ENCODE peak calls at places on chromosomes 3 and 15, in four cellular contexts. One of them, this sample, is unnamed.

GRCh38 chr3:72997421-72997961 is 880 bp downstream of the PPP4R2 start:
- DNase-seq in H1: no peak
- DNase-seq in GM12878: no peak
- DNase-seq in HCT116: peak
- DNase-seq in this sample: peak

GRCh38 chr15:85607141-85607806 is 187.5 kb downstream of the KLHL25 start:
- DNase-seq in HCT116: no peak
- DNase-seq in GM12878: no peak
- DNase-seq in H1: no peak
- DNase-seq in this sample: peak

GRCh38 chr15:94282269-94283250 is 51.2 kb downstream of the MCTP2 start:
- DNase-seq in GM12878: no peak
- DNase-seq in H1: no peak
- DNase-seq in HCT116: no peak
- DNase-seq in this sample: no peak

GRCh38 chr15:41042851-41043250 is 73.2 kb downstream of the INO80 start:
- DNase-seq in GM12878: no peak
- DNase-seq in H1: no peak
- DNase-seq in HCT116: no peak
- DNase-seq in this sample: no peak

GRCh38 chr3:183438749-183439148 is 10.3 kb upstream of the MCF2L2 start:
- DNase-seq in H1: no peak
- DNase-seq in HCT116: no peak
- DNase-seq in GM12878: no peak
- DNase-seq in this sample: no peak

GRCh38 chr3:16177962-16178627 is 3.6 kb downstream of the GALNT15 start:
- DNase-seq in H1: peak
- DNase-seq in GM12878: no peak
- DNase-seq in HCT116: peak
- DNase-seq in this sample: peak

GRCh38 chr15:100566850-100567249 is 35.1 kb downstream of the LINS1 start:
- DNase-seq in H1: no peak
- DNase-seq in GM12878: no peak
- DNase-seq in HCT116: no peak
- DNase-seq in this sample: no peak

GRCh38 chr3:117035785-117036184 is 326.2 kb downstream of the TUSC7 start:
- DNase-seq in HCT116: no peak
- DNase-seq in GM12878: no peak
- DNase-seq in H1: no peak
- DNase-seq in this sample: no peak

GRCh38 chr15:50542051-50542450 is 4.4 kb downstream of the USP50 start:
- DNase-seq in H1: no peak
- DNase-seq in GM12878: no peak
- DNase-seq in HCT116: no peak
- DNase-seq in this sample: peak

GRCh38 chr3:148882288-148882687 is 17.2 kb downstream of the CPA3 start:
- DNase-seq in H1: no peak
- DNase-seq in HCT116: no peak
- DNase-seq in GM12878: no peak
- DNase-seq in this sample: no peak

GRCh38 chr15:89442671-89443307 is 53.6 kb downstream of the RHCG start:
- DNase-seq in GM12878: no peak
- DNase-seq in HCT116: peak
- DNase-seq in H1: peak
- DNase-seq in this sample: peak

GRCh38 chr3:59496250-59496649 is 446.4 kb upstream of the CFAP20DC start:
- DNase-seq in GM12878: no peak
- DNase-seq in H1: no peak
- DNase-seq in HCT116: no peak
- DNase-seq in this sample: no peak

GRCh38 chr15:65902373-65902772 is 33.1 kb downstream of the RAB11A start:
- DNase-seq in HCT116: peak
- DNase-seq in GM12878: peak
- DNase-seq in H1: peak
- DNase-seq in this sample: peak

GRCh38 chr15:81196576-81197254 is at the start of gene IL16:
- DNase-seq in GM12878: no peak
- DNase-seq in H1: no peak
- DNase-seq in HCT116: no peak
- DNase-seq in this sample: no peak

GRCh38 chr15:33908396-33908795 is 59.9 kb upstream of the CHRM5 start:
- DNase-seq in HCT116: no peak
- DNase-seq in GM12878: no peak
- DNase-seq in H1: no peak
- DNase-seq in this sample: no peak

GRCh38 chr15:41417418-41417811 is 520 bp downstream of the RTF1 start:
- DNase-seq in GM12878: no peak
- DNase-seq in H1: no peak
- DNase-seq in HCT116: no peak
- DNase-seq in this sample: no peak

GRCh38 chr3:190586631-190587000 is 72.7 kb downstream of the IL1RAP start:
- DNase-seq in H1: no peak
- DNase-seq in HCT116: peak
- DNase-seq in GM12878: no peak
- DNase-seq in this sample: no peak

GRCh38 chr3:147649475-147649874 is 240.3 kb downstream of the ZIC1 start:
- DNase-seq in HCT116: no peak
- DNase-seq in H1: no peak
- DNase-seq in GM12878: no peak
- DNase-seq in this sample: no peak
- TF ChIP-seq SRF in HCT116: no peak
- TF ChIP-seq SRF in H1: no peak
- TF ChIP-seq SRF in GM12878: no peak
- TF ChIP-seq SRF in this sample: no peak

DNA sequence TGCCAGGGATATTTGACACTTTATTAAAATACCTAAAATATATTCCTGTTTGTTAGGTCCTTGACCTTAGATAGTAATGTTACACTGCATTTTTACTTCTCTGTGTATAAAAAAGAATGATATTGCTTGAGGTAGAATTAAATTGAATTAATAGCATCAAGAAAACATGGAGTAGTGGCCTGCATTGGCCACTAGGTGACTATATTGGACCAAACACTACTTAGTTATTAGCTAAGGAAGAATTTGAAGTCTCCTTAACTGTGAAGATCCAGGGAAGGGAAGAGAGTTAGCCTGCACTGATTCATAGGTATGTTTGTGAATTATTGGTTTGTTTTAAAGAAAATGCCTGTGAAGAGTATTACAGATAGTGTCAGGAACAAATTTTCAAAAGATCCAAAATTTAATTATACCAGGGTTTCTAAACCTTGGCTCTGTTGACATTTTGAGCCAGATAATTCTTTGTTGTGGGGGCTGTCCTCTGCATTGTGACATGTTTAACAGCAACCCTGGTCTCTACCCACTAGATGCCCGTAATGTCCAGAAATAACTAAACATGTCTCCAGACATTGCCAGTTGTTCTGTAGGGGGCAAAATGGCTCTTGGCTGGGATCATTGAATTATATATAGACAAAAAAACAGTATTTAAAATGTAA is 103.6 kb upstream of the THSD4 start:
- DNase-seq in H1: no peak
- DNase-seq in GM12878: no peak
- DNase-seq in HCT116: peak
- DNase-seq in this sample: peak
- TF ChIP-seq YY1 in H1: no peak
- TF ChIP-seq YY1 in GM12878: no peak
- TF ChIP-seq YY1 in HCT116: no peak
- TF ChIP-seq YY1 in this sample: no peak

DNA sequence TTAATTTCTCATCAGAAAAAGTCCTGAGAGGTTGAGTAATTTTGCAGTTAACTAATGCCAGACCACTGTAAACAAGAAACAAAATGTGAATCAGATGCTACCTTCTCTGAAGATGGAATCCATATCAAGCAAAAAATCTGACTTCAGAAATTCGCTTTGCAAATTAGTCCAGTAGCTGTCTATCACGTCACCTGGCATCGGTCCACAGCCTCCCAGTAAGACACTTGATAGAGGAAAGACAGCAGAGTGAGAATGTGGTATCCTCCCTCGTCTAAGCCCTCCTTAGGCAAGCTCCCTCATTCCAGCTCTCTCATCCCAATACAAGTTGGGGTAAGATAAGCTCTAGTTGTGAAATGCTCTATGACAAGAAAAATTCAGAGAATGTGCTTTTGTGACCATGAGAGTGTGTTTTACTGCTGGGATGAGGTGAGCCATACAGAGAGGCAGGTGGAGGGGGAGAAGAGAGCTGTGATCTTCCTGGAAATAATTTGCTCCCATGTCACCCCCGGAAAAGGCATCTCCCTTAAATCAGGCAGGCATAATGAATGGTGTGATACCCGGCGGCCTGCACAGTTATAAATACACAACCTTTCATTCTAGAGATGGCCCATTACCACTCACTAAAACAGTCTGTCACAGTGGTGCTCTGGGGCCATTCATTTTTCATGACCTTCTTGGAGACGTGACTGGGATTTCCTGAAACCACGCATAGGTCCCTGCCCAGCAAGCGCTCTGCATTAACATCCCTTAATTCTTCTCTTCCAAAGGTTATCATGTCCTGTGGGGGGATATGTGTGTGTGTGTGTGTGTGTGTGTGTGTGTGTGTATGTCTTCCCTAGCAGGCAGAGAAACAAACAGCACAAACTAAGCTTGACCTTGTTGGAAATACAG is 602.0 kb upstream of the KCNMB2 start:
- DNase-seq in H1: no peak
- DNase-seq in HCT116: no peak
- DNase-seq in GM12878: no peak
- DNase-seq in this sample: peak
- TF ChIP-seq SRF in H1: no peak
- TF ChIP-seq SRF in HCT116: no peak
- TF ChIP-seq SRF in GM12878: no peak
- TF ChIP-seq SRF in this sample: no peak

GRCh38 chr3:1082024-1082633 is 10.7 kb upstream of the CNTN6 start:
- DNase-seq in H1: no peak
- DNase-seq in GM12878: no peak
- DNase-seq in HCT116: no peak
- DNase-seq in this sample: peak
- TF ChIP-seq YY1 in H1: no peak
- TF ChIP-seq YY1 in GM12878: no peak
- TF ChIP-seq YY1 in HCT116: no peak
- TF ChIP-seq YY1 in this sample: no peak

DNA sequence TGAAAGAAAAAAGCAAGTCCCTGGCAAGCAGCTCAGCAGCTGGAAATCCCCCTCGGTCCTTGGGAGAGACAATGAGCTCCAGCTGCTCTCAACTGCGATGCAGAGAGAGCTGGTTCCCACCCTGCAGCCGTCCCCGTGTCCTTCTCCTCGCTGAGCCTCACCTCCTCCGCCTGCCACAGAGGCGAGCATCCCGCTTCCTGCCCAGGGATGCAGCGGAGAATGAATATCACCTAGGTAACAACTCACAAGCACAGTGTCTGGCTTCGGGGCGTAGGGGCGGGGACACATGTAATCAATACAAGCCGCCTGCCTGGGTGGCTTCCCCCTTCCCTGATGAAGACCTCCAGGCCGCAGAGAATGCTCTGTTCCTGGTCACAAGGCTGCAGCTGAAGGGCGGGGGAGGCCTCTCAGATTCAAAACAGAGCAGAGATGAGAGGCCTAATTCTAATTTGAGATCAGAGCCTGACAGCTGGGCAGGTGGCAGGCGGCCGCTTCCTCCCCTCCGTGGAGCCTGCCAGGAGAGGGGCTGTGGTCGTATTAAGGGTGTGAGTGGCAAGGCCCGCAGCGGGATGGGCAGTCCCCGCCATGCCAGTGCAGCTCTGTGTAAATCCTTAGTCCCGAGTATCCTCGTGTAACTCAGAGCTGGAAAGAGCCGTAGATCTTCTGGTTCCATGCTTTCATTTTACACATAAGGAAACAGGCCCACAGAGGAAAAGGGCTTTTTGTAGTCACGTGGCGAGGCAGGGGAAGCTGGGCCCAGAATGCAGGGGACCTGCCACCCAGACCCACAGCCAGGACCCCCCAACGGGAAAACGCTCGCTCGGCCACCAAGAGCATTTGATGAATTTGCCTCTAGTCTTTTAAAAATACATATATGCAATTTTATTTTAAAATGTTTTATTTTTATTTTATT is 24.3 kb downstream of the ZDHHC19 start:
- DNase-seq in HCT116: no peak
- DNase-seq in GM12878: peak
- DNase-seq in H1: peak
- DNase-seq in this sample: no peak
- TF ChIP-seq SRF in HCT116: no peak
- TF ChIP-seq SRF in GM12878: peak
- TF ChIP-seq SRF in H1: no peak
- TF ChIP-seq SRF in this sample: no peak

This sample was measured in HepG2.